ENCODE peak calls at places on chromosomes 6 and 20, in seven cellular contexts. One of them, this sample, is unnamed.

GRCh38 chr6:133595076-133595868 is 293.6 kb upstream of the TCF21 start:
- DNase-seq in DND-41: no peak
- DNase-seq in adipocyte: no peak
- DNase-seq in GM23338: no peak
- DNase-seq in right atrium auricular region: no peak
- DNase-seq in aorta: no peak
- DNase-seq in neuronal stem cell: no peak
- DNase-seq in this sample: no peak

GRCh38 chr6:54617730-54618129 is 228.8 kb upstream of the FAM83B start:
- DNase-seq in neuronal stem cell: no peak
- DNase-seq in right atrium auricular region: no peak
- DNase-seq in DND-41: no peak
- DNase-seq in adipocyte: peak; percentile 90
- DNase-seq in GM23338: no peak
- DNase-seq in aorta: no peak
- DNase-seq in this sample: no peak

GRCh38 chr6:118187568-118188164 is 280.6 kb downstream of the SLC35F1 start:
- DNase-seq in adipocyte: peak; percentile 41
- DNase-seq in right atrium auricular region: no peak
- DNase-seq in aorta: no peak
- DNase-seq in GM23338: no peak
- DNase-seq in neuronal stem cell: no peak
- DNase-seq in DND-41: no peak
- DNase-seq in this sample: no peak

GRCh38 chr20:36988494-36988966 is 37.0 kb upstream of the SAMHD1 start:
- DNase-seq in aorta: no peak
- DNase-seq in adipocyte: peak; percentile 3
- DNase-seq in neuronal stem cell: no peak
- DNase-seq in right atrium auricular region: no peak
- DNase-seq in DND-41: no peak
- DNase-seq in GM23338: no peak
- DNase-seq in this sample: no peak

GRCh38 chr6:129849456-129849855 is 11.7 kb downstream of the TMEM244 start:
- DNase-seq in neuronal stem cell: no peak
- DNase-seq in adipocyte: peak; percentile 31
- DNase-seq in GM23338: no peak
- DNase-seq in aorta: no peak
- DNase-seq in right atrium auricular region: no peak
- DNase-seq in DND-41: no peak
- DNase-seq in this sample: no peak

GRCh38 chr6:158488065-158488464 is 71.8 kb upstream of the TMEM181 start:
- DNase-seq in neuronal stem cell: no peak
- DNase-seq in GM23338: no peak
- DNase-seq in aorta: no peak
- DNase-seq in right atrium auricular region: no peak
- DNase-seq in adipocyte: peak; percentile 88
- DNase-seq in DND-41: no peak
- DNase-seq in this sample: no peak

GRCh38 chr6:37451411-37452273 is 18.6 kb downstream of the CMTR1 start:
- DNase-seq in adipocyte: no peak
- DNase-seq in right atrium auricular region: no peak
- DNase-seq in aorta: no peak
- DNase-seq in GM23338: no peak
- DNase-seq in neuronal stem cell: no peak
- DNase-seq in DND-41: no peak
- DNase-seq in this sample: no peak

GRCh38 chr6:31821301-31822037 is 6.1 kb upstream of the HSPA1B start:
- DNase-seq in GM23338: peak; percentile 68
- DNase-seq in DND-41: peak; percentile 50
- DNase-seq in adipocyte: peak; percentile 37
- DNase-seq in right atrium auricular region: peak; percentile 76
- DNase-seq in aorta: peak; percentile 82
- DNase-seq in neuronal stem cell: peak; percentile 45
- DNase-seq in this sample: peak; percentile 74

GRCh38 chr20:46276531-46276930 is 31.8 kb downstream of the CDH22 start:
- DNase-seq in DND-41: no peak
- DNase-seq in right atrium auricular region: no peak
- DNase-seq in aorta: no peak
- DNase-seq in neuronal stem cell: no peak
- DNase-seq in GM23338: no peak
- DNase-seq in adipocyte: no peak
- DNase-seq in this sample: no peak

GRCh38 chr20:46275091-46275490 is 33.2 kb downstream of the CDH22 start:
- DNase-seq in DND-41: no peak
- DNase-seq in adipocyte: no peak
- DNase-seq in GM23338: no peak
- DNase-seq in right atrium auricular region: no peak
- DNase-seq in neuronal stem cell: no peak
- DNase-seq in aorta: no peak
- DNase-seq in this sample: no peak

GRCh38 chr20:46282669-46283068 is 25.6 kb downstream of the CDH22 start:
- DNase-seq in right atrium auricular region: no peak
- DNase-seq in GM23338: no peak
- DNase-seq in aorta: no peak
- DNase-seq in DND-41: no peak
- DNase-seq in neuronal stem cell: peak; percentile 17
- DNase-seq in adipocyte: no peak
- DNase-seq in this sample: peak; percentile 73

GRCh38 chr20:46277602-46278001 is 30.7 kb downstream of the CDH22 start:
- DNase-seq in right atrium auricular region: no peak
- DNase-seq in adipocyte: no peak
- DNase-seq in neuronal stem cell: no peak
- DNase-seq in aorta: no peak
- DNase-seq in GM23338: peak; percentile 32
- DNase-seq in DND-41: no peak
- DNase-seq in this sample: no peak

GRCh38 chr20:46279104-46279503 is 29.2 kb downstream of the CDH22 start:
- DNase-seq in aorta: no peak
- DNase-seq in right atrium auricular region: no peak
- DNase-seq in GM23338: no peak
- DNase-seq in adipocyte: no peak
- DNase-seq in DND-41: no peak
- DNase-seq in neuronal stem cell: no peak
- DNase-seq in this sample: no peak
- H3K27me3 ChIP-seq in aorta: no peaks in the 10 kb centered on the region
- H3K27me3 ChIP-seq in right atrium auricular region: no peaks in the 10 kb centered on the region
- H3K27me3 ChIP-seq in GM23338: no peaks in the 10 kb centered on the region
- H3K27me3 ChIP-seq in adipocyte: peaks cover 30% of the 10 kb centered on the region
- H3K27me3 ChIP-seq in DND-41: peaks cover 17% of the 10 kb centered on the region
- H3K27me3 ChIP-seq in neuronal stem cell: peaks cover 67% of the 10 kb centered on the region
- H3K27me3 ChIP-seq in this sample: no peaks in the 10 kb centered on the region

DNA sequence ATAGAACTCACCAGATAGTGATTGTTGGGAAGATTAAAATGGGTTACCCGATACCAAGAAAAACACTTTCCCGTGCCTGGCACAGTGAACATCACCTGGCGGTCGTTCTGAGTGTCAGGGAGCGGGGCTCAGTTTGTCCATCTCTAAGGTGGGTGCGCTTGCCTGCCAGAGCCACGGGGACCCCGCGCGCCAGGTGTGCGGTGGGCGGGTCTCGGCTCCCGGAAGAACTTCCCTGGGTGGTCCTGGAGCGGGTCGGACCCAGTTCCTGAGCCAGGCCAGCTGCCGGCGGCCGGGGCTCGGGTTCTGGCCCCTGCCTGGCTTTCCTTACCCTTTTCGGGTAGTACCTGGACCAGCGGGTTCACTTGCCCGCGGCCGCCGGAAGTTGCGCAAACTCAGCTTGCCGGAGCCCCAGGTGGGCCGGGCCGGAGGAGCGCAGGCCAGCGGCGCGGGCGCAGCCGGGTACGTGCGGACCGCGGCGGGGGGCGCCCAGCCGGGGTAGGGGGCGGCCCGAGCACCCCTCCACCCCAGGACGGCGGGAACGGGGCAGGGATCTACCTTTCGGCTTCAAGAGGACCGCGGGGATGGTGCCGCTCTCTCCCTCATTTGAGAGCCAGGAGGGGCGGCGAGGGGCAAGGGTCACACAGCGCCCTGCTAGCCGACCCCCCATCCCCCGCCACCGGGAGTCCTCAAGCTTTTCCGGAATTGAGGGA is 7.5 kb downstream of the FAM110A start:
- DNase-seq in right atrium auricular region: no peak
- DNase-seq in neuronal stem cell: no peak
- DNase-seq in DND-41: no peak
- DNase-seq in GM23338: peak; percentile 70
- DNase-seq in aorta: no peak
- DNase-seq in adipocyte: no peak
- DNase-seq in this sample: peak; percentile 30
- H3K4me1 ChIP-seq in right atrium auricular region: no peaks in the 10 kb centered on the region
- H3K4me1 ChIP-seq in neuronal stem cell: peaks cover 14% of the 10 kb centered on the region
- H3K4me1 ChIP-seq in DND-41: peaks cover 4% of the 10 kb centered on the region
- H3K4me1 ChIP-seq in GM23338: peaks cover 18% of the 10 kb centered on the region
- H3K4me1 ChIP-seq in aorta: no peaks in the 10 kb centered on the region
- H3K4me1 ChIP-seq in adipocyte: no peaks in the 10 kb centered on the region
- H3K4me1 ChIP-seq in this sample: peaks cover 3% of the 10 kb centered on the region

GRCh38 chr20:1686151-1686748 is 28.7 kb upstream of the SIRPG start:
- DNase-seq in adipocyte: no peak
- DNase-seq in GM23338: no peak
- DNase-seq in aorta: no peak
- DNase-seq in right atrium auricular region: peak; percentile 47
- DNase-seq in DND-41: no peak
- DNase-seq in neuronal stem cell: no peak
- DNase-seq in this sample: no peak
- H3K27me3 ChIP-seq in adipocyte: peaks cover 22% of the 10 kb centered on the region
- H3K27me3 ChIP-seq in GM23338: no peaks in the 10 kb centered on the region
- H3K27me3 ChIP-seq in aorta: no peaks in the 10 kb centered on the region
- H3K27me3 ChIP-seq in right atrium auricular region: no peaks in the 10 kb centered on the region
- H3K27me3 ChIP-seq in DND-41: no peaks in the 10 kb centered on the region
- H3K27me3 ChIP-seq in neuronal stem cell: peaks cover 7% of the 10 kb centered on the region
- H3K27me3 ChIP-seq in this sample: peaks cover 64% of the 10 kb centered on the region

GRCh38 chr6:15312500-15312899 is 66.6 kb downstream of the JARID2 start:
- DNase-seq in GM23338: no peak
- DNase-seq in aorta: no peak
- DNase-seq in adipocyte: peak; percentile 30
- DNase-seq in DND-41: no peak
- DNase-seq in right atrium auricular region: no peak
- DNase-seq in neuronal stem cell: no peak
- DNase-seq in this sample: no peak

GRCh38 chr6:15313367-15313766 is 67.5 kb downstream of the JARID2 start:
- DNase-seq in aorta: peak; percentile 70
- DNase-seq in neuronal stem cell: no peak
- DNase-seq in DND-41: no peak
- DNase-seq in adipocyte: no peak
- DNase-seq in GM23338: no peak
- DNase-seq in right atrium auricular region: no peak
- DNase-seq in this sample: no peak

GRCh38 chr6:15308445-15309213 is 62.8 kb downstream of the JARID2 start:
- DNase-seq in GM23338: no peak
- DNase-seq in adipocyte: no peak
- DNase-seq in DND-41: no peak
- DNase-seq in neuronal stem cell: no peak
- DNase-seq in right atrium auricular region: no peak
- DNase-seq in aorta: no peak
- DNase-seq in this sample: no peak

GRCh38 chr6:15310680-15311079 is 64.8 kb downstream of the JARID2 start:
- DNase-seq in right atrium auricular region: no peak
- DNase-seq in aorta: no peak
- DNase-seq in neuronal stem cell: no peak
- DNase-seq in DND-41: no peak
- DNase-seq in GM23338: no peak
- DNase-seq in adipocyte: no peak
- DNase-seq in this sample: no peak

DNA sequence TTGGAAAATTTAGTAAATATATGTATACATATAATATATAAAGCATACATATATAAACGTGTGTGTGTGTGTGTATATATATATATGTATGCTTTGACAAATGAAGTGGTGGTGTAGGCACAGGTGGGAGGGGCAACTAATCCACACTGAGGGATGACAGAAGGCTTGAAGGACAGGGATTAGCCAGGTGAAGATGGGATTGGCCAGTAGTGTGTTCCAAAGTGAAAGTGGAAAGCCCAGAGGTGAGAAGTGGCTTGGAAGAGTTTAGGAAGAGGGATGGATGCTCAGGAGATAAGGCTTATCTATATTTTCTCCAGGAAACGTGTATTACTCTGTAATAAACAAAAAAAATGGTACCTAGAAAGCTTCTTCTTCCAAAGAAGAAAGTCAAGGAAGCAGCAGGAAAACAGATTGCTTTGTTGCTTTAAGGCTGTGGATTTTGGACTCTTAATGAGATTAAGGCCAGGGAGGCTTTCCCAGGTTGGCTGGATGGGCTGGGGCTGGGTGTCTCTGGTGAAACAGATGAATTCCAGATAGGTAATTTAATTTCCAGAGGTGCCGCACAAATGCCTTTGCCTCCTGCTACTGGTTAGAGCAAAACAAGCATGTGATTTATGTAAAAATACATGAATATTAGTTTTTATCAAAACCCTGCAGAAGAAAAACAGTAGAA is 63.9 kb downstream of the JARID2 start:
- DNase-seq in DND-41: no peak
- DNase-seq in GM23338: no peak
- DNase-seq in aorta: no peak
- DNase-seq in adipocyte: no peak
- DNase-seq in right atrium auricular region: no peak
- DNase-seq in neuronal stem cell: no peak
- DNase-seq in this sample: no peak
- H3K4me1 ChIP-seq in DND-41: no peaks in the 10 kb centered on the region
- H3K4me1 ChIP-seq in GM23338: peaks cover 99% of the 10 kb centered on the region
- H3K4me1 ChIP-seq in aorta: peaks cover 11% of the 10 kb centered on the region
- H3K4me1 ChIP-seq in adipocyte: peaks cover 19% of the 10 kb centered on the region
- H3K4me1 ChIP-seq in right atrium auricular region: no peaks in the 10 kb centered on the region
- H3K4me1 ChIP-seq in neuronal stem cell: peaks cover 17% of the 10 kb centered on the region
- H3K4me1 ChIP-seq in this sample: peaks cover 61% of the 10 kb centered on the region

This sample was measured in neural progenitor cell.